ENCODE peak calls at places on chromosomes 16 and 17, in six cellular contexts. One of them, this sample, is unnamed.

GRCh38 chr16:87463722-87464690 is 28.8 kb downstream of the ZCCHC14 start:
- DNase-seq in K562: peak; percentile 42
- DNase-seq in right cardiac atrium: peak; percentile 48
- DNase-seq in coronary artery: no peak
- DNase-seq in trophoblast cell: peak; percentile 53
- DNase-seq in Peyer's patch: no peak
- DNase-seq in this sample: no peak

GRCh38 chr16:13995194-13995593 is 75.2 kb downstream of the ERCC4 start:
- DNase-seq in coronary artery: peak; percentile 22
- DNase-seq in trophoblast cell: no peak
- DNase-seq in Peyer's patch: no peak
- DNase-seq in right cardiac atrium: no peak
- DNase-seq in K562: no peak
- DNase-seq in this sample: no peak

GRCh38 chr17:64190468-64190867 is 60.5 kb upstream of the ERN1 start:
- DNase-seq in right cardiac atrium: no peak
- DNase-seq in Peyer's patch: no peak
- DNase-seq in trophoblast cell: no peak
- DNase-seq in K562: no peak
- DNase-seq in coronary artery: no peak
- DNase-seq in this sample: no peak

GRCh38 chr17:78341559-78342437 is 18.1 kb downstream of the SOCS3 start:
- DNase-seq in coronary artery: peak; percentile 91
- DNase-seq in Peyer's patch: no peak
- DNase-seq in K562: peak; percentile 88
- DNase-seq in right cardiac atrium: peak; percentile 87
- DNase-seq in trophoblast cell: peak; percentile 85
- DNase-seq in this sample: no peak

GRCh38 chr17:67491009-67491677 is 114.1 kb downstream of the PITPNC1 start:
- DNase-seq in trophoblast cell: peak; percentile 100
- DNase-seq in coronary artery: peak; percentile 92
- DNase-seq in right cardiac atrium: peak; percentile 93
- DNase-seq in K562: no peak
- DNase-seq in Peyer's patch: peak; percentile 43
- DNase-seq in this sample: peak; percentile 87

GRCh38 chr16:11354733-11355574 is 9.7 kb downstream of the RMI2 start:
- DNase-seq in trophoblast cell: no peak
- DNase-seq in K562: no peak
- DNase-seq in right cardiac atrium: no peak
- DNase-seq in coronary artery: no peak
- DNase-seq in Peyer's patch: peak; percentile 82
- DNase-seq in this sample: no peak

GRCh38 chr17:42050360-42051012 is at the start of gene C17orf113:
- DNase-seq in coronary artery: no peak
- DNase-seq in right cardiac atrium: peak; percentile 57
- DNase-seq in trophoblast cell: no peak
- DNase-seq in K562: peak; percentile 78
- DNase-seq in Peyer's patch: peak; percentile 61
- DNase-seq in this sample: no peak

GRCh38 chr17:13940858-13941665 is 128.2 kb upstream of the COX10 start:
- DNase-seq in trophoblast cell: peak; percentile 79
- DNase-seq in Peyer's patch: no peak
- DNase-seq in coronary artery: no peak
- DNase-seq in K562: no peak
- DNase-seq in right cardiac atrium: no peak
- DNase-seq in this sample: peak; percentile 46

GRCh38 chr17:1414001-1414574 is 14.1 kb upstream of the YWHAE start:
- DNase-seq in Peyer's patch: no peak
- DNase-seq in K562: no peak
- DNase-seq in coronary artery: no peak
- DNase-seq in right cardiac atrium: no peak
- DNase-seq in trophoblast cell: no peak
- DNase-seq in this sample: no peak

GRCh38 chr17:82241183-82241925 is 12.5 kb downstream of the SLC16A3 start:
- DNase-seq in right cardiac atrium: peak; percentile 83
- DNase-seq in K562: no peak
- DNase-seq in trophoblast cell: no peak
- DNase-seq in Peyer's patch: peak; percentile 50
- DNase-seq in coronary artery: peak; percentile 86
- DNase-seq in this sample: no peak

GRCh38 chr17:7313028-7313889 is 1.9 kb downstream of the GPS2 start:
- DNase-seq in coronary artery: no peak
- DNase-seq in trophoblast cell: no peak
- DNase-seq in Peyer's patch: no peak
- DNase-seq in K562: peak; percentile 30
- DNase-seq in right cardiac atrium: no peak
- DNase-seq in this sample: no peak

GRCh38 chr16:2154533-2155090 is 970 bp upstream of the TRAF7 start:
- DNase-seq in coronary artery: no peak
- DNase-seq in trophoblast cell: no peak
- DNase-seq in K562: no peak
- DNase-seq in Peyer's patch: peak; percentile 25
- DNase-seq in right cardiac atrium: peak; percentile 24
- DNase-seq in this sample: no peak

GRCh38 chr17:33267881-33268548 is 25.1 kb downstream of the ASIC2 start:
- DNase-seq in trophoblast cell: no peak
- DNase-seq in Peyer's patch: no peak
- DNase-seq in right cardiac atrium: no peak
- DNase-seq in K562: no peak
- DNase-seq in coronary artery: no peak
- DNase-seq in this sample: no peak

GRCh38 chr16:6571044-6571443 is 761.6 kb upstream of the RBFOX1 start:
- DNase-seq in K562: no peak
- DNase-seq in coronary artery: no peak
- DNase-seq in trophoblast cell: no peak
- DNase-seq in Peyer's patch: no peak
- DNase-seq in right cardiac atrium: no peak
- DNase-seq in this sample: no peak

GRCh38 chr16:82368041-82368440 is 198.0 kb upstream of the MPHOSPH6 start:
- DNase-seq in coronary artery: no peak
- DNase-seq in trophoblast cell: no peak
- DNase-seq in right cardiac atrium: peak; percentile 33
- DNase-seq in Peyer's patch: no peak
- DNase-seq in K562: peak; percentile 15
- DNase-seq in this sample: peak; percentile 38

GRCh38 chr17:66549731-66550207 is 247.4 kb downstream of the PRKCA start:
- DNase-seq in K562: no peak
- DNase-seq in Peyer's patch: no peak
- DNase-seq in right cardiac atrium: no peak
- DNase-seq in trophoblast cell: no peak
- DNase-seq in coronary artery: no peak
- DNase-seq in this sample: peak; percentile 44

GRCh38 chr16:9055661-9056060 is 35.8 kb upstream of the HAPSTR1 start:
- DNase-seq in K562: no peak
- DNase-seq in right cardiac atrium: no peak
- DNase-seq in Peyer's patch: no peak
- DNase-seq in trophoblast cell: no peak
- DNase-seq in coronary artery: no peak
- DNase-seq in this sample: no peak

GRCh38 chr17:62616993-62617893 is 10.2 kb upstream of the MRC2 start:
- DNase-seq in coronary artery: no peak
- DNase-seq in right cardiac atrium: no peak
- DNase-seq in Peyer's patch: no peak
- DNase-seq in trophoblast cell: no peak
- DNase-seq in K562: no peak
- DNase-seq in this sample: no peak

GRCh38 chr17:45227101-45227591 is 5.5 kb downstream of the FMNL1 start:
- DNase-seq in Peyer's patch: peak; percentile 79
- DNase-seq in coronary artery: no peak
- DNase-seq in right cardiac atrium: no peak
- DNase-seq in K562: peak; percentile 68
- DNase-seq in trophoblast cell: no peak
- DNase-seq in this sample: no peak

GRCh38 chr17:35214631-35215273 is 20.6 kb upstream of the SLC35G3 start:
- DNase-seq in right cardiac atrium: no peak
- DNase-seq in K562: no peak
- DNase-seq in trophoblast cell: no peak
- DNase-seq in coronary artery: no peak
- DNase-seq in Peyer's patch: no peak
- DNase-seq in this sample: no peak

GRCh38 chr17:78532922-78533640 is 44.1 kb downstream of the DNAH17 start:
- DNase-seq in coronary artery: no peak
- DNase-seq in right cardiac atrium: no peak
- DNase-seq in Peyer's patch: no peak
- DNase-seq in trophoblast cell: no peak
- DNase-seq in K562: no peak
- DNase-seq in this sample: peak; percentile 27

GRCh38 chr17:66727634-66728570 is 107.0 kb upstream of the CACNG5 start:
- DNase-seq in coronary artery: no peak
- DNase-seq in Peyer's patch: no peak
- DNase-seq in right cardiac atrium: peak; percentile 45
- DNase-seq in trophoblast cell: no peak
- DNase-seq in K562: peak; percentile 53
- DNase-seq in this sample: peak; percentile 34

GRCh38 chr17:5892897-5893656 is 177.1 kb upstream of the WSCD1 start:
- DNase-seq in coronary artery: no peak
- DNase-seq in K562: no peak
- DNase-seq in right cardiac atrium: no peak
- DNase-seq in Peyer's patch: no peak
- DNase-seq in trophoblast cell: no peak
- DNase-seq in this sample: no peak

GRCh38 chr17:43620147-43620944 is 41.4 kb downstream of the MEOX1 start:
- DNase-seq in Peyer's patch: no peak
- DNase-seq in K562: no peak
- DNase-seq in trophoblast cell: no peak
- DNase-seq in right cardiac atrium: no peak
- DNase-seq in coronary artery: no peak
- DNase-seq in this sample: no peak

GRCh38 chr17:43627657-43628650 is 33.8 kb downstream of the MEOX1 start:
- DNase-seq in Peyer's patch: no peak
- DNase-seq in coronary artery: no peak
- DNase-seq in trophoblast cell: no peak
- DNase-seq in K562: no peak
- DNase-seq in right cardiac atrium: peak; percentile 27
- DNase-seq in this sample: no peak

GRCh38 chr17:43626066-43626465 is 35.7 kb downstream of the MEOX1 start:
- DNase-seq in right cardiac atrium: no peak
- DNase-seq in coronary artery: no peak
- DNase-seq in K562: no peak
- DNase-seq in trophoblast cell: no peak
- DNase-seq in Peyer's patch: no peak
- DNase-seq in this sample: no peak
- H3K27ac ChIP-seq in right cardiac atrium: no peak overlapping the region
- H3K27ac ChIP-seq in coronary artery: no peak overlapping the region
- H3K27ac ChIP-seq in K562: no peak overlapping the region
- H3K27ac ChIP-seq in trophoblast cell: no peak overlapping the region
- H3K27ac ChIP-seq in Peyer's patch: no peak overlapping the region
- H3K27ac ChIP-seq in this sample: no peak overlapping the region

DNA sequence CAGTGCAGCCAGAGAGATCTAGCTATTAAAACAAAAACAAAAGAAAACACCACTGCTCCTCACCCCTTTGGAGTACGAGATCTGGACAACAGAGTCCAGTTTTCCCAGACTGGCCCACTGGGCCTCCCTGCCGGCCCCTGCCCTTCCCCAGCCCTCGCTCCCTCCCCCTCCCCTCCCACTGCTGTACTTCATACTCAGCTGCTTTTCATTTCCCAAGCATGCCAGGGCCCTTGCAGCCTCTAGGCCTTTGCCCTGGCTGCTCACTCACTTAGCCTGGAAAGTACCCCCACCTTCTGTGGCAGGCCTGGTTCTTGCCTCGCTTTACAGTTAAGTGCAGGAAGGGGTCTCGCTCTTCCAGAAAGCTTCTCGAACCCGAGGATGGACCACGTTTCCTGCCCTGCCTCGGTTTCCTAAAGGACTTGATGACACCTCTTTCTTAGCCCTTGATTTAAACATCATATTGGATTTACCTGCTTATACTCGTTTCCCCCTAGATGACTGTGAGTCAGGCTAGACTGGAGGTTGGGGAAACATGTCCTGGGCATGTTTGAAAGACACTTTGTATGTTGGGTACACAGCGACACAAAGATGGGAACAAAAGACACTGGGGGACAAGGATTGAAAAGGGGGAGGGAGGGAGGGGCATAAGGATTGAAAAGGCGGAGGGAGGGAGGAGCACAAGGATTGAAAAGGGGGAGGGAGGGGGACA is 30.1 kb downstream of the SDK2 start:
- DNase-seq in Peyer's patch: no peak
- DNase-seq in right cardiac atrium: no peak
- DNase-seq in trophoblast cell: no peak
- DNase-seq in K562: no peak
- DNase-seq in coronary artery: no peak
- DNase-seq in this sample: no peak
- H3K27ac ChIP-seq in Peyer's patch: no peak overlapping the region
- H3K27ac ChIP-seq in right cardiac atrium: no peak overlapping the region
- H3K27ac ChIP-seq in trophoblast cell: peak overlapping the region; percentile 20
- H3K27ac ChIP-seq in K562: no peak overlapping the region
- H3K27ac ChIP-seq in coronary artery: no peak overlapping the region
- H3K27ac ChIP-seq in this sample: no peak overlapping the region

GRCh38 chr16:56351481-56351880 is 73.9 kb downstream of the AMFR start:
- DNase-seq in trophoblast cell: no peak
- DNase-seq in Peyer's patch: no peak
- DNase-seq in K562: no peak
- DNase-seq in coronary artery: no peak
- DNase-seq in right cardiac atrium: no peak
- DNase-seq in this sample: no peak
- H3K27ac ChIP-seq in trophoblast cell: no peak overlapping the region
- H3K27ac ChIP-seq in Peyer's patch: no peak overlapping the region
- H3K27ac ChIP-seq in K562: no peak overlapping the region
- H3K27ac ChIP-seq in coronary artery: no peak overlapping the region
- H3K27ac ChIP-seq in right cardiac atrium: no peak overlapping the region
- H3K27ac ChIP-seq in this sample: no peak overlapping the region

GRCh38 chr17:39787743-39788484 is 50.2 kb downstream of the GRB7 start:
- DNase-seq in K562: no peak
- DNase-seq in Peyer's patch: no peak
- DNase-seq in coronary artery: no peak
- DNase-seq in trophoblast cell: peak; percentile 97
- DNase-seq in right cardiac atrium: no peak
- DNase-seq in this sample: no peak

GRCh38 chr17:39794249-39794970 is 56.7 kb downstream of the GRB7 start:
- DNase-seq in Peyer's patch: peak; percentile 79
- DNase-seq in K562: no peak
- DNase-seq in right cardiac atrium: no peak
- DNase-seq in coronary artery: no peak
- DNase-seq in trophoblast cell: no peak
- DNase-seq in this sample: no peak

GRCh38 chr17:39791296-39791992 is 53.7 kb downstream of the GRB7 start:
- DNase-seq in trophoblast cell: peak; percentile 76
- DNase-seq in K562: no peak
- DNase-seq in right cardiac atrium: no peak
- DNase-seq in coronary artery: no peak
- DNase-seq in Peyer's patch: no peak
- DNase-seq in this sample: no peak

GRCh38 chr17:39792523-39793221 is 54.9 kb downstream of the GRB7 start:
- DNase-seq in right cardiac atrium: no peak
- DNase-seq in Peyer's patch: no peak
- DNase-seq in coronary artery: no peak
- DNase-seq in K562: no peak
- DNase-seq in trophoblast cell: no peak
- DNase-seq in this sample: no peak

DNA sequence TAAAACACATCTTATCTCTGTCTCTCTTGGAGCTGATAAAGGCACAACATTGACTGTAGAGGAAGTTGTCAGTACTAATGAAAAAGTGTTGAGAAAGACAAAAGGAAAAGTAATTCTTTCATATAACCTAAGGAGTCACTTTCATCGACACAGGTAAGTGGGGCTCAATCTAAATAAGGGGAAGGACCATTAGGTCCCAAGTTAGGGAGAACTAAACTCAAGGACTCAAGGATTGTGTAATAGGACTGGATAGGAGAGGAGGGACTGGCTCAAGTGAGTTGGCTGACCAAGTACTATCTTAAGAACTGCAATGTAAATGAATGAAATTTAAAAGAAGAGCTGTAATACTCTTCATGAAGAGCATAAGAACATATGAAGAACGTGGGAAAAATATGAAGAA is 55.7 kb downstream of the GRB7 start:
- DNase-seq in right cardiac atrium: no peak
- DNase-seq in K562: no peak
- DNase-seq in Peyer's patch: no peak
- DNase-seq in trophoblast cell: no peak
- DNase-seq in coronary artery: no peak
- DNase-seq in this sample: no peak
- H3K27ac ChIP-seq in right cardiac atrium: no peak overlapping the region
- H3K27ac ChIP-seq in K562: no peak overlapping the region
- H3K27ac ChIP-seq in Peyer's patch: peak overlapping the region; percentile 72
- H3K27ac ChIP-seq in trophoblast cell: no peak overlapping the region
- H3K27ac ChIP-seq in coronary artery: no peak overlapping the region
- H3K27ac ChIP-seq in this sample: no peak overlapping the region